ENCODE peak calls at places on chromosomes 12 and 14, in seven cellular contexts. V, Z, B, F, J, R and L are unnamed samples.

GRCh38 chr12:123543541-123543940 is 10.0 kb upstream of the RILPL1 start:
- DNase-seq in J (no peak), B (no peak), F (peak), R (no peak), V (no peak), Z (no peak), L (no peak)

GRCh38 chr12:65568517-65568916 is 255.8 kb upstream of the HMGA2 start:
- DNase-seq in F (no peak), J (no peak), B (no peak), R (no peak), V (no peak), Z (peak), L (no peak)

GRCh38 chr12:46219147-46219891 is 49.5 kb downstream of the SLC38A1 start:
- DNase-seq in V (no peak), R (no peak), B (no peak), J (no peak), Z (no peak), F (no peak), L (no peak)

GRCh38 chr12:10511756-10512355 is 6.2 kb downstream of the EIF2S3B start:
- DNase-seq in J (no peak), B (no peak), R (no peak), Z (no peak), V (no peak), F (no peak), L (no peak)

GRCh38 chr12:49827351-49828099 is 688 bp downstream of the NCKAP5L start:
- DNase-seq in J (peak), V (peak), R (peak), B (peak), F (peak), Z (peak), L (peak)

GRCh38 chr12:26823391-26823790 is 9.6 kb downstream of the ITPR2 start:
- DNase-seq in V (no peak), Z (peak), B (no peak), J (no peak), F (no peak), R (no peak), L (no peak)

GRCh38 chr14:92362781-92363235 is 39.8 kb downstream of the SLC24A4 start:
- DNase-seq in J (no peak), V (peak), R (no peak), B (no peak), Z (peak), F (peak), L (no peak)

GRCh38 chr14:91361236-91361811 is 56.3 kb downstream of the CCDC88C start:
- DNase-seq in B (no peak), R (no peak), V (no peak), Z (peak), J (no peak), F (peak), L (no peak)

GRCh38 chr14:99468836-99469592 is 11.6 kb downstream of the SETD3 start:
- DNase-seq in Z (no peak), R (no peak), V (no peak), F (no peak), B (no peak), J (no peak), L (no peak)

GRCh38 chr14:100574642-100575031 is 12.6 kb downstream of the BEGAIN start:
- DNase-seq in F (peak), V (no peak), J (no peak), Z (no peak), R (no peak), B (no peak), L (no peak)

GRCh38 chr14:23034498-23035302 is at the start of gene PSMB5:
- DNase-seq in F (peak), J (peak), V (peak), B (peak), R (peak), Z (peak), L (peak)

GRCh38 chr12:15563683-15564082 is 225.5 kb downstream of the EPS8 start:
- DNase-seq in R (no peak), J (no peak), V (peak), F (no peak), Z (peak), B (no peak), L (no peak)

GRCh38 chr12:46459111-46459510 is 86.5 kb upstream of the SLC38A2 start:
- DNase-seq in V (no peak), F (no peak), Z (peak), J (no peak), R (no peak), B (no peak), L (no peak)

GRCh38 chr12:91139981-91140659 is 28.8 kb upstream of the LUM start:
- DNase-seq in F (no peak), B (no peak), Z (peak), J (no peak), R (no peak), V (no peak), L (no peak)

GRCh38 chr14:36069535-36069900 is 107.0 kb downstream of the PTCSC3 start:
- DNase-seq in J (peak), F (no peak), B (peak), R (no peak), Z (peak), V (no peak), L (peak)

GRCh38 chr12:51322452-51322851 is 1.5 kb downstream of the BIN2 start:
- DNase-seq in F (no peak), R (no peak), J (no peak), Z (no peak), V (no peak), B (no peak), L (peak)

GRCh38 chr14:100540926-100541620 is 46.1 kb downstream of the BEGAIN start:
- DNase-seq in R (peak), B (no peak), J (no peak), F (peak), V (no peak), Z (no peak), L (no peak)

GRCh38 chr14:60199321-60199720 is 34.1 kb upstream of the DHRS7 start:
- DNase-seq in F (no peak), B (no peak), Z (no peak), R (no peak), V (no peak), J (no peak), L (no peak)

GRCh38 chr12:94795520-94795919 is 145.2 kb upstream of the TMCC3 start:
- DNase-seq in V (no peak), B (no peak), J (no peak), Z (peak), F (no peak), R (no peak), L (no peak)

GRCh38 chr14:20417250-20418186 is 4.2 kb upstream of the TEP1 start:
- DNase-seq in V (no peak), F (no peak), R (no peak), Z (no peak), J (peak), B (no peak), L (no peak)

GRCh38 chr12:91422107-91422506 is 239.5 kb upstream of the DCN start:
- DNase-seq in V (peak), B (no peak), J (no peak), Z (no peak), F (no peak), R (no peak), L (no peak)

GRCh38 chr14:92314182-92314581 is 8.8 kb upstream of the SLC24A4 start:
- DNase-seq in V (no peak), J (no peak), Z (no peak), B (no peak), F (no peak), R (no peak), L (no peak)

GRCh38 chr12:105402366-105402765 is 71.9 kb downstream of the C12orf75 start:
- DNase-seq in Z (no peak), F (no peak), B (no peak), R (no peak), V (no peak), J (no peak), L (no peak)

GRCh38 chr12:6392499-6392898 is 8.5 kb downstream of the LTBR start:
- DNase-seq in B (no peak), F (no peak), Z (no peak), V (peak), J (no peak), R (no peak), L (no peak)

GRCh38 chr12:52673713-52674415 is 6.3 kb downstream of the KRT1 start:
- DNase-seq in R (no peak), B (no peak), F (no peak), V (no peak), Z (no peak), J (no peak), L (no peak)

GRCh38 chr14:22836301-22837058 is at the start of gene MMP14:
- DNase-seq in F (peak), B (peak), V (peak), Z (peak), R (peak), J (no peak), L (peak)

GRCh38 chr14:96047101-96047500 is 7.9 kb downstream of the C14orf132 start:
- DNase-seq in R (no peak), J (no peak), Z (no peak), F (no peak), V (no peak), B (no peak), L (no peak)

GRCh38 chr14:67457782-67458181 is 30.7 kb downstream of the TMEM229B start:
- DNase-seq in V (no peak), R (peak), Z (no peak), F (no peak), J (no peak), B (no peak), L (no peak)

GRCh38 chr14:81247271-81247766 is 26.6 kb upstream of the GTF2A1 start:
- DNase-seq in V (no peak), F (no peak), J (no peak), Z (no peak), B (no peak), R (no peak), L (no peak)

GRCh38 chr12:15707516-15708199 is 81.5 kb downstream of the EPS8 start:
- DNase-seq in Z (no peak), V (no peak), F (no peak), B (no peak), J (no peak), R (no peak), L (no peak)

GRCh38 chr12:113231275-113232231 is 10.3 kb downstream of the TPCN1 start:
- DNase-seq in Z (peak), F (peak), R (no peak), B (no peak), V (no peak), J (no peak), L (no peak)

GRCh38 chr14:85125331-85125730 is 404.6 kb upstream of the FLRT2 start:
- DNase-seq in J (no peak), V (no peak), B (no peak), Z (no peak), R (no peak), F (no peak), L (no peak)

GRCh38 chr14:89481167-89481566 is 64.1 kb upstream of the FOXN3 start:
- DNase-seq in Z (no peak), R (peak), J (no peak), V (peak), F (no peak), B (no peak), L (no peak)

GRCh38 chr12:99386907-99387306 is 260.6 kb upstream of the GARIN6 start:
- DNase-seq in R (no peak), J (peak), V (no peak), F (no peak), B (no peak), Z (peak), L (peak)

GRCh38 chr14:105350450-105351244 is 36.1 kb downstream of the PACS2 start:
- DNase-seq in J (no peak), R (no peak), F (no peak), B (no peak), Z (no peak), V (no peak), L (no peak)

GRCh38 chr12:25241171-25242020 is 9.3 kb downstream of the KRAS start:
- DNase-seq in B (no peak), F (no peak), Z (peak), J (peak), V (no peak), R (no peak), L (no peak)

GRCh38 chr12:46386877-46387629 is 14.5 kb upstream of the SLC38A2 start:
- DNase-seq in R (peak), J (peak), V (no peak), Z (peak), F (peak), B (no peak), L (peak)

GRCh38 chr12:48027183-48028002 is 23.1 kb upstream of the COL2A1 start:
- DNase-seq in R (no peak), F (no peak), J (no peak), V (no peak), Z (no peak), B (no peak), L (no peak)

DNA sequence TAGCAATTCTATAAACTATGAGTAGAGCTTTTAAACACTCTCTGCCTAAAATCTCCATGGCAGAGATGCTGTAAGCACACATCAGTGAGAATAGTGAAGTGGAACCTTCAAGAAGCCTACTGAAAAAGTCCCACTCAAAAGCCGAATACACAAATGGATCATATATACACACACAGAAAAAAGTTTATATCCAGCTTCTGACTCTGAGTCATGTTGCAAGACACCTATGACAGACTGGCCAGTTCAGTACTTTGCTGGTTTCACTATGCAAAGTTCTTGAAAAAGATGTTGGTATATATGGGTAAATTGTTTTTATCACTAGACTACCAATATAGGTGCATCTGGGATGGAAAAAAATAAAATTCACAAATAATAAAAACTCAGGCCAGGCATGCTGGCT is 126.1 kb downstream of the KCNK10 start:
- DNase-seq in B (no peak), J (no peak), F (no peak), V (no peak), R (no peak), Z (no peak), L (no peak)
- TF ChIP-seq CTCF in B (no peak), J (no peak), F (no peak), V (no peak), R (no peak), Z (no peak), L (no peak)

GRCh38 chr12:57195655-57196371 is 20.8 kb upstream of the NXPH4 start:
- DNase-seq in J (no peak), F (no peak), V (no peak), R (no peak), Z (no peak), B (no peak), L (no peak)
- TF ChIP-seq CTCF in J (no peak), F (no peak), V (no peak), R (no peak), Z (no peak), B (no peak), L (no peak)

GRCh38 chr12:122031342-122032216 is 9.9 kb downstream of the BCL7A start:
- DNase-seq in R (peak), F (no peak), Z (peak), V (peak), J (peak), B (peak), L (no peak)

GRCh38 chr12:122032570-122032969 is 10.9 kb downstream of the BCL7A start:
- DNase-seq in Z (no peak), B (no peak), R (no peak), J (peak), V (no peak), F (no peak), L (no peak)

GRCh38 chr12:122028601-122029560 is 7.2 kb downstream of the BCL7A start:
- DNase-seq in V (no peak), F (no peak), B (no peak), Z (no peak), J (peak), R (no peak), L (peak)

GRCh38 chr12:122029620-122030426 is 8.1 kb downstream of the BCL7A start:
- DNase-seq in V (no peak), J (no peak), R (peak), F (peak), B (no peak), Z (no peak), L (no peak)

DNA sequence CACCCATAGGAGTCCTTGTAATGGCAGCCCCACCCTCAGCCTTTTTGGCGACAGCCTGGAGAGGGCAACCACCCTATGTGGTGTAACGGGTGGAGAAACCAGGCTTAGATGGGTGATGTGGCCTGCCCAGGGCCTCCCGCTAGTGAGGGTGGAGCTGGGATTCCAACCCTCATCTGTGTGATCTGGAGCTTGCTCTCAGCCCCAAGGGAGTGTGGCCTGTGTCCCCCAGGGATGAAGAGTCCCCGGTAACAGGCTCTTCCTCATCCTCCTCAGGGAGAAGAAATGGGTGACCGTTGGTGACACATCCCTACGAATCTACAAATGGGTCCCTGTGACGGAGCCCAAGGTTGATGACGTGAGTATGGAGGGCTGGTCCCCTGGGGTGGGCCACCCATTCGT is 8.7 kb downstream of the BCL7A start:
- DNase-seq in B (no peak), V (no peak), R (no peak), F (no peak), J (no peak), Z (no peak), L (no peak)
- TF ChIP-seq CTCF in B (no peak), V (no peak), R (no peak), F (no peak), J (no peak), Z (no peak), L (no peak)

DNA sequence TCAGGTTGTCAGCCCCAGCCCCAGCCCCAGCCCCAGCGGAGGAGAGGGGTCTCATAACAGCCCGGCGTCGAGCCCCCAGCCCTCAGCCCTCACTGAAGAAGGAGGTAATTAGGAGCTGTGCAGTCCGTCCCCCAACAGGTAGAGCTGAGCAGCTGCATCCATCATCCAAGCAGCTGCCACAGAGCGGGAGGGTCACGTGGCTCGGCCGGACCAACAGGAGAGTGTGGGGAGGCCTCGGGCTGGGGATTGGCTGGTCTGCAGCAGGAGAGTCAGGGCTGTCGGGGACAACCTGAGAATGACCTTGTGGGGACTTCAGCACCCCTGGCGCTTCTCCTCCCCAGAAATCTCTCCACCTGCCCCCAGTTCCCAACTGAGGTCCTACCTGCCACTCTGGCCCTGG is 29.6 kb downstream of the SMUG1 start:
- DNase-seq in J (peak), F (peak), Z (no peak), V (peak), R (no peak), B (peak), L (peak)
- TF ChIP-seq CTCF in J (peak), F (no peak), Z (no peak), V (no peak), R (no peak), B (no peak), L (no peak)

GRCh38 chr12:67968725-67969124 is 20.5 kb upstream of the IFNG-AS1 start:
- DNase-seq in V (no peak), F (no peak), Z (no peak), J (no peak), R (no peak), B (no peak), L (no peak)
- TF ChIP-seq CTCF in V (no peak), F (no peak), Z (no peak), J (no peak), R (no peak), B (no peak), L (no peak)

GRCh38 chr14:68968051-68968450 is 11.1 kb downstream of the ACTN1 start:
- DNase-seq in Z (no peak), B (no peak), R (no peak), V (no peak), J (no peak), F (no peak), L (no peak)

GRCh38 chr14:68968721-68969120 is 10.4 kb downstream of the ACTN1 start:
- DNase-seq in V (no peak), Z (no peak), J (no peak), R (no peak), B (no peak), F (no peak), L (no peak)

GRCh38 chr14:68965261-68965761 is 13.8 kb downstream of the ACTN1 start:
- DNase-seq in J (no peak), R (no peak), V (no peak), F (no peak), B (no peak), Z (no peak), L (no peak)

GRCh38 chr14:68967459-68967940 is 11.6 kb downstream of the ACTN1 start:
- DNase-seq in F (no peak), B (no peak), V (no peak), R (no peak), J (no peak), Z (no peak), L (no peak)

GRCh38 chr14:68966872-68967301 is 12.2 kb downstream of the ACTN1 start:
- DNase-seq in B (no peak), R (no peak), Z (peak), F (no peak), V (no peak), J (no peak), L (no peak)
- TF ChIP-seq CTCF in B (no peak), R (no peak), Z (no peak), F (no peak), V (no peak), J (no peak), L (no peak)

DNA sequence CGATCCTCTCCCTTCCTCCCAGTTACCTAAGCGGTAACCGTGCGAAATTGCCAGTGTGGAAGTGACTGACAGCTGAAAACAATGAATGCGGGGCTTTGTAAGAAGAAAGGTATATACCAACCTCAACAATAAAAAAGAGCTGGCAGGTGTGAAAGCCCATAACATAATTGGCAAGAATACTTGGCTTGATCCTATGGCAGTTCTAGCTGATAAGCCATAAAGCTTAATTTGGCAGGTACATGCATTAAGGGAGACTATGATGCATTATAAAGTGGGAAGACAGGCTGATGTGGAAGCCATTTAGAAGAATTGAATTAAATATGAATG is 71.4 kb downstream of the CRACR2A start:
- DNase-seq in V (no peak), R (no peak), B (no peak), Z (no peak), F (no peak), J (no peak), L (no peak)
- TF ChIP-seq CTCF in V (no peak), R (no peak), B (no peak), Z (no peak), F (no peak), J (no peak), L (no peak)

GRCh38 chr12:119996417-119996816 is 7.4 kb downstream of the BICDL1 start:
- DNase-seq in R (no peak), J (no peak), F (no peak), B (no peak), V (no peak), Z (no peak), L (no peak)
- TF ChIP-seq CTCF in R (no peak), J (no peak), F (no peak), B (no peak), V (no peak), Z (no peak), L (no peak)

GRCh38 chr12:4856556-4856955 is 53.1 kb upstream of the KCNA1 start:
- DNase-seq in J (no peak), F (no peak), V (no peak), B (no peak), R (no peak), Z (no peak), L (no peak)

GRCh38 chr12:4852308-4852707 is 57.4 kb upstream of the KCNA1 start:
- DNase-seq in F (no peak), V (no peak), Z (no peak), R (no peak), J (no peak), B (no peak), L (no peak)

GRCh38 chr12:4857472-4858291 is 52.0 kb upstream of the KCNA1 start:
- DNase-seq in Z (peak), F (peak), J (peak), B (peak), V (peak), R (peak), L (peak)

GRCh38 chr12:4852911-4853310 is 56.8 kb upstream of the KCNA1 start:
- DNase-seq in V (no peak), J (no peak), B (no peak), R (no peak), F (no peak), Z (no peak), L (no peak)

GRCh38 chr12:4855121-4855924 is 54.4 kb upstream of the KCNA1 start:
- DNase-seq in R (no peak), V (peak), B (peak), Z (peak), F (no peak), J (peak), L (peak)
- TF ChIP-seq CTCF in R (peak), V (peak), B (peak), Z (peak), F (peak), J (peak), L (peak)